ENCODE peak calls at places on chromosomes 6 and 20, in four cellular contexts. M is H1, E is GM12878, S is K562. O is an unnamed sample.

GRCh38 chr6:125481056-125481455 is 179.3 kb upstream of the HDDC2 start:
- DNase-seq in M (no peak), E (no peak), S (no peak), O (no peak)

GRCh38 chr20:37007898-37008649 is 56.6 kb upstream of the SAMHD1 start:
- DNase-seq in M (no peak), E (no peak), S (no peak), O (no peak)

GRCh38 chr6:26331809-26332226 is 33.2 kb upstream of the BTN3A2 start:
- DNase-seq in M (no peak), E (no peak), S (peak), O (no peak)

GRCh38 chr6:157194110-157194509 is 129.2 kb downstream of the TMEM242 start:
- DNase-seq in M (no peak), E (no peak), S (no peak), O (no peak)

GRCh38 chr20:16363832-16364687 is 209.2 kb downstream of the KIF16B start:
- DNase-seq in M (no peak), E (no peak), S (no peak), O (no peak)

GRCh38 chr6:170172406-170172805 is 118.5 kb downstream of the DLL1 start:
- DNase-seq in M (no peak), E (no peak), S (no peak), O (no peak)

GRCh38 chr20:4569092-4569491 is 152.6 kb upstream of the PRND start:
- DNase-seq in M (peak), E (no peak), S (no peak), O (no peak)

GRCh38 chr20:37611852-37612251 is 82.0 kb upstream of the CTNNBL1 start:
- DNase-seq in M (no peak), E (no peak), S (no peak), O (no peak)

GRCh38 chr20:4247261-4247660 is 231.9 kb upstream of the RNF24 start:
- DNase-seq in M (no peak), E (no peak), S (no peak), O (no peak)

GRCh38 chr6:34021001-34021838 is 124.7 kb downstream of the GRM4 start:
- DNase-seq in M (no peak), E (no peak), S (no peak), O (no peak)

GRCh38 chr6:143613749-143614148 is 64.0 kb upstream of the PHACTR2 start:
- DNase-seq in M (no peak), E (no peak), S (no peak), O (no peak)

GRCh38 chr6:32627831-32628230 is 9.4 kb upstream of the HLA-DQA1 start:
- DNase-seq in M (no peak), E (peak), S (no peak), O (no peak)

GRCh38 chr6:79813854-79814477 is 133.4 kb downstream of the ELOVL4 start:
- DNase-seq in M (peak), E (peak), S (peak), O (peak)

GRCh38 chr20:1835531-1835930 is 59.7 kb upstream of the SIRPA start:
- DNase-seq in M (no peak), E (no peak), S (no peak), O (no peak)

GRCh38 chr6:7463785-7464184 is 74.2 kb downstream of the RIOK1 start:
- DNase-seq in M (no peak), E (no peak), S (no peak), O (peak)

GRCh38 chr20:35326732-35327073 is 34.5 kb upstream of the FAM83C start:
- DNase-seq in M (no peak), E (no peak), S (no peak), O (no peak)

GRCh38 chr6:146892613-146893401 is 294.0 kb downstream of the ADGB start:
- DNase-seq in M (no peak), E (no peak), S (peak), O (no peak)

GRCh38 chr6:158008894-158009891 is 27.5 kb downstream of the SYNJ2 start:
- DNase-seq in M (no peak), E (no peak), S (no peak), O (no peak)

GRCh38 chr6:103672169-103672568 is 1187.5 kb downstream of the HACE1 start:
- DNase-seq in M (no peak), E (no peak), S (no peak), O (no peak)

GRCh38 chr6:158357570-158358216 is 45.4 kb downstream of the TULP4 start:
- DNase-seq in M (no peak), E (peak), S (no peak), O (no peak)

GRCh38 chr6:156776470-156776840 is 723 bp upstream of the ARID1B start:
- DNase-seq in M (peak), E (no peak), S (no peak), O (no peak)

GRCh38 chr6:139369568-139370046 is 4.8 kb downstream of the CITED2 start:
- DNase-seq in M (no peak), E (no peak), S (no peak), O (peak)

GRCh38 chr20:45892049-45892816 is 1.1 kb downstream of the CTSA start:
- DNase-seq in M (no peak), E (no peak), S (peak), O (peak)

GRCh38 chr20:6765469-6766058 is 1.9 kb upstream of the BMP2 start:
- DNase-seq in M (no peak), E (no peak), S (peak), O (peak)

DNA sequence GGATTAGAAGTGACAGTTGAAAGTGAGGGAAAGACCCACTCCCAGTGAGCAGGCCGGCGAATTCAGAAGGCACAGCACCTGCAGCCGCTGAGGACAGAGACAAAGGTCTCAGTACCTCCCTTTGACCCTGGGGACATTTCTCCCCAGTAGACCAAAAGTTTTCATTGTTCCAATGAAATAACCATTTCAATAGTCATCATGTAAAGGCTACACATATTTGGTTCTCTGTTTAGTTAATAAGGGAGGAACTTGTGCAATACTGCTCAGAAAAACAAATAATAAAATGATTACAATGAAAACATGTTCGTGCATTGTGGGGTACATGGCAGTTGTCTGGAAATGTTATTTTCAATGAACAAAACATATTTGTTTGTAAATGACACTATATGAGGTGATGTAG is 52.5 kb downstream of the EDN1 start:
- DNase-seq in M (no peak), E (no peak), S (no peak), O (no peak)
- TF ChIP-seq HDAC2 in M (no peak), E (no peak), S (no peak), O (no peak)

GRCh38 chr20:19819149-19819548 is 61.1 kb downstream of the RIN2 start:
- DNase-seq in M (no peak), E (no peak), S (no peak), O (no peak)

GRCh38 chr20:19816386-19816785 is 58.3 kb downstream of the RIN2 start:
- DNase-seq in M (no peak), E (no peak), S (no peak), O (no peak)

GRCh38 chr20:19815553-19815991 is 57.5 kb downstream of the RIN2 start:
- DNase-seq in M (no peak), E (no peak), S (no peak), O (peak)

GRCh38 chr20:19814241-19814640 is 56.2 kb downstream of the RIN2 start:
- DNase-seq in M (no peak), E (no peak), S (no peak), O (no peak)

DNA sequence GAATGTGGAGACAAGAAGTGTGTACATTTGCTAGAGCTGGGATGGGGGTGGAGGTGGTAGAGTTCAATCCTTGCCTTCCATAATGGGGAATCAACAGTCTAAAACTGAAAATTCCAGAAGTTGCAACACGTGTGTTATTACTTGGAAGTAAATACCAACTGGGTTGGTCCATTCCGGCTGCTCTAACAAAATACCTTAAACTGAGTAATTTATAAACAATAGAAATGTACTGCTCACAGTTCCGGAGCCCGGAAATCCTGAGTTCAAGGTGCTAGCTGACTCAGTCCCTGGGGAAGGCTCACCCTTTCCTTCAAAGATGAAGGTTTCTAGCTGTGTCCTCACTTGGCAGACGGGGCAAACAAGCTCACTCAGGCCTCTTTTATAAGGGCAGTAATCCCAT is 59.0 kb downstream of the RIN2 start:
- DNase-seq in M (no peak), E (no peak), S (no peak), O (peak)
- TF ChIP-seq POLR2A in M (no peak), E (no peak), S (no peak), O (no peak)

GRCh38 chr6:35727206-35727934 is 9.5 kb upstream of the ARMC12 start:
- DNase-seq in M (peak), E (no peak), S (peak), O (peak)
- TF ChIP-seq HDAC2 in M (no peak), E (no peak), S (peak), O (no peak)

GRCh38 chr6:134177753-134178229 is 125.4 kb upstream of the SLC2A12 start:
- DNase-seq in M (no peak), E (no peak), S (no peak), O (no peak)
- TF ChIP-seq POLR2A in M (no peak), E (no peak), S (no peak), O (no peak)

DNA sequence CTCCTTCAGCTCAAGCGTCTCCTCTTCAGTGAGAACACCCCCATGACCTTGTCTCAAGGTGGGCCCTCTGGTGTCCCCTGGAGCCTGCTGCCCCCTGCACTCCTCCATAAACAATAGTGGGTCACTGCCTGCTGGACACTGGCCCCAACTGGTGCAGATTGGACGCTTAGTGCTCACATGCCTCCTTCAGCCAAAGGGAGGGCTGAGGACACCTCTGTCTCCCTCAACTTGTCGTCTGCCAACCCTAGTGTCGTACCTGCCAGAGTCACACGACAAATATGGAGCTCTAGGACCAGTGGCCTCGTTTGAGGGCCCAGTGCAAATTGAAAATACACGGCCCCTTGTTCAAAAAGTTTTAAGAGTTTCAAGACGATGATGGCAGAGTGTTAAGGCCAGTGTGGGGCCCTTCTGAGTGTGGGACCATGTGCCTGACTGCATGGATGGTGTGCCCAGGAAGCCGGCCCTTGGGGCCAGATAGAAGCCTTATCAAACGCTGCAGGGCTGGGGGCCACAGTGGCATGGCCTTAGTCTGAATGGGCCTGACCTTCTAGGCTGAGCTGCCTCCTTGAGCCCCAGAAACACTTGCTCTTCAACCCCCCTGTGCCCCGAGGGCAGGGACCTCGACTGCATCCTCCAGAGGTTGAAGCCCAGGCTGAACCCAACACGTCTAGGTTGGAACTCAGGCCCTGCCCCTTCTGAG is 20.1 kb downstream of the APCDD1L start:
- DNase-seq in M (no peak), E (no peak), S (no peak), O (no peak)
- TF ChIP-seq HDAC2 in M (no peak), E (no peak), S (no peak), O (no peak)

GRCh38 chr6:152380351-152380767 is 256.8 kb downstream of the SYNE1 start:
- DNase-seq in M (no peak), E (no peak), S (no peak), O (peak)
- TF ChIP-seq POLR2A in M (no peak), E (no peak), S (no peak), O (no peak)

GRCh38 chr6:112372213-112372806 is 25.2 kb downstream of the RFPL4B start:
- DNase-seq in M (no peak), E (no peak), S (no peak), O (peak)
- TF ChIP-seq HDAC2 in M (no peak), E (no peak), S (no peak), O (no peak)

GRCh38 chr6:108563292-108563691 is 2.6 kb downstream of the FOXO3 start:
- DNase-seq in M (no peak), E (no peak), S (no peak), O (no peak)

GRCh38 chr6:108561742-108562502 is 1.2 kb downstream of the FOXO3 start:
- DNase-seq in M (peak), E (no peak), S (no peak), O (no peak)

GRCh38 chr6:108560463-108561308 is at the start of gene FOXO3:
- DNase-seq in M (peak), E (no peak), S (peak), O (peak)

GRCh38 chr6:108564178-108564577 is 3.5 kb downstream of the FOXO3 start:
- DNase-seq in M (no peak), E (no peak), S (no peak), O (no peak)

GRCh38 chr6:108562503-108562993 is 1.8 kb downstream of the FOXO3 start:
- DNase-seq in M (peak), E (no peak), S (peak), O (peak)
- TF ChIP-seq POLR2A in M (peak), E (no peak), S (no peak), O (no peak)

O was measured in A549.